ENCODE peak calls at places on chromosomes 11 and 22, in ten cellular contexts. A, N, V, W, P, T, S, F, O and J are unnamed samples.

GRCh38 chr11:102912482-102912830 is 37.7 kb upstream of the MMP12 start:
- DNase-seq in O (no peak), A (peak), V (no peak), W (no peak), N (no peak), T (peak), S (no peak), F (no peak), P (no peak), J (no peak)

GRCh38 chr22:23376256-23376655 is 195.9 kb downstream of the BCR start:
- DNase-seq in P (no peak), F (peak), S (no peak), A (peak), T (peak), V (no peak), W (no peak), O (peak), N (peak), J (peak)

GRCh38 chr11:17906436-17906835 is 106.4 kb downstream of the SERGEF start:
- DNase-seq in S (no peak), N (no peak), P (no peak), A (no peak), V (no peak), F (no peak), O (no peak), W (no peak), T (no peak), J (no peak)

GRCh38 chr11:134483291-134483690 is 71.2 kb upstream of the B3GAT1 start:
- DNase-seq in P (no peak), N (no peak), W (no peak), T (no peak), A (no peak), V (no peak), F (no peak), O (no peak), S (no peak), J (no peak)

GRCh38 chr11:46183819-46184218 is 62.6 kb upstream of the PHF21A start:
- DNase-seq in W (no peak), F (no peak), S (no peak), V (no peak), N (no peak), P (no peak), A (peak), T (no peak), O (no peak), J (no peak)

GRCh38 chr22:46958191-46958590 is 195.7 kb downstream of the TBC1D22A start:
- DNase-seq in V (no peak), O (no peak), A (no peak), T (no peak), P (no peak), F (no peak), N (no peak), S (no peak), W (no peak), J (no peak)

GRCh38 chr11:128757235-128757711 is 63.4 kb downstream of the FLI1 start:
- DNase-seq in N (peak), O (peak), T (peak), P (no peak), S (no peak), V (peak), A (peak), F (peak), W (peak), J (peak)

GRCh38 chr11:115078461-115079438 is 400.4 kb downstream of the NXPE2 start:
- DNase-seq in W (no peak), S (no peak), O (no peak), A (no peak), V (no peak), P (no peak), N (no peak), F (no peak), T (no peak), J (no peak)

GRCh38 chr11:79243412-79244174 is 197.2 kb downstream of the TENM4 start:
- DNase-seq in W (no peak), N (no peak), A (no peak), F (no peak), S (no peak), T (peak), V (no peak), O (no peak), P (peak), J (no peak)

GRCh38 chr11:135002236-135002635 is 590.2 kb upstream of the B3GAT1 start:
- DNase-seq in W (no peak), O (no peak), F (no peak), T (no peak), P (no peak), S (no peak), A (no peak), V (no peak), N (no peak), J (no peak)

GRCh38 chr22:38937036-38937435 is 20.4 kb upstream of the APOBEC3A start:
- DNase-seq in F (no peak), O (no peak), A (no peak), N (no peak), V (no peak), P (no peak), W (no peak), S (no peak), T (no peak), J (no peak)

GRCh38 chr22:44648085-44648820 is 53.8 kb upstream of the PRR5 start:
- DNase-seq in O (no peak), F (no peak), A (no peak), P (no peak), T (no peak), S (no peak), W (no peak), N (no peak), V (no peak), J (no peak)

GRCh38 chr11:12376259-12376971 is 956 bp upstream of the PARVA start:
- DNase-seq in T (peak), V (no peak), F (no peak), S (peak), P (peak), A (peak), W (peak), O (no peak), N (no peak), J (no peak)

GRCh38 chr22:27843441-27843840 is 41.9 kb upstream of the MN1 start:
- DNase-seq in F (no peak), S (no peak), V (no peak), A (no peak), P (no peak), N (no peak), W (no peak), O (no peak), T (no peak), J (no peak)

GRCh38 chr11:10350341-10350740 is 45.5 kb downstream of the ADM start:
- DNase-seq in A (peak), W (peak), P (no peak), O (no peak), V (no peak), S (no peak), F (no peak), N (no peak), T (peak), J (no peak)

GRCh38 chr11:104650234-104650633 is 248.0 kb downstream of the CASP12 start:
- DNase-seq in N (no peak), P (no peak), S (no peak), T (no peak), W (no peak), A (no peak), O (no peak), F (no peak), V (no peak), J (no peak)

GRCh38 chr11:130872961-130873360 is 43.3 kb downstream of the SNX19 start:
- DNase-seq in W (peak), O (no peak), T (peak), S (no peak), N (no peak), A (peak), F (no peak), P (no peak), V (no peak), J (no peak)

GRCh38 chr22:40121463-40121862 is 56.3 kb upstream of the TNRC6B start:
- DNase-seq in N (no peak), S (peak), F (no peak), W (no peak), V (no peak), P (no peak), O (no peak), T (no peak), A (no peak), J (no peak)

GRCh38 chr11:19345848-19346681 is 105.3 kb upstream of the E2F8 start:
- DNase-seq in O (no peak), W (peak), T (no peak), S (peak), F (peak), N (peak), A (peak), P (no peak), V (no peak), J (peak)

GRCh38 chr22:24550028-24550901 is 4.7 kb downstream of the GUCD1 start:
- DNase-seq in F (no peak), W (no peak), N (peak), P (no peak), S (peak), A (no peak), V (no peak), T (no peak), O (no peak), J (no peak)

GRCh38 chr11:20353829-20354434 is 9.6 kb upstream of the HTATIP2 start:
- DNase-seq in N (peak), A (peak), O (no peak), P (no peak), W (peak), F (peak), T (peak), S (peak), V (no peak), J (peak)

GRCh38 chr22:23696326-23696851 is 5.6 kb downstream of the RGL4 start:
- DNase-seq in S (peak), T (no peak), P (no peak), V (peak), A (no peak), W (peak), O (peak), F (peak), N (peak), J (no peak)

GRCh38 chr22:49218142-49218541 is 609.5 kb downstream of the BRD1 start:
- DNase-seq in P (no peak), N (no peak), W (no peak), A (no peak), O (no peak), S (no peak), T (no peak), V (no peak), F (no peak), J (no peak)

GRCh38 chr11:117620131-117620530 is 176.9 kb downstream of the DSCAML1 start:
- DNase-seq in T (no peak), P (no peak), N (no peak), A (no peak), V (no peak), S (no peak), O (no peak), F (no peak), W (no peak), J (no peak)

GRCh38 chr22:49676783-49677494 is 150.7 kb downstream of the BRD1 start:
- DNase-seq in S (no peak), A (no peak), F (no peak), V (no peak), O (no peak), N (no peak), W (no peak), P (no peak), T (no peak), J (no peak)

GRCh38 chr11:67662142-67662805 is 11.7 kb upstream of the ACY3 start:
- DNase-seq in F (no peak), T (no peak), O (no peak), P (no peak), S (no peak), A (no peak), V (no peak), N (no peak), W (no peak), J (no peak)

GRCh38 chr11:27213232-27213660 is 149.8 kb downstream of the CCDC34 start:
- DNase-seq in A (peak), V (no peak), T (peak), O (no peak), P (no peak), W (peak), F (no peak), N (no peak), S (no peak), J (peak)

GRCh38 chr11:35404397-35404775 is 15.0 kb downstream of the SLC1A2 start:
- DNase-seq in S (peak), V (no peak), N (peak), W (peak), O (no peak), T (peak), F (no peak), P (no peak), A (peak), J (peak)

GRCh38 chr11:65425971-65426838 is 3.6 kb downstream of the NEAT1 start:
- DNase-seq in W (peak), P (peak), F (peak), V (no peak), O (no peak), A (peak), T (peak), S (peak), N (peak), J (peak)

GRCh38 chr11:65442952-65443351 is 20.4 kb downstream of the NEAT1 start:
- DNase-seq in N (peak), W (peak), S (peak), V (no peak), F (no peak), A (peak), T (no peak), P (no peak), O (no peak), J (peak)

GRCh38 chr11:31387379-31387778 is 17.7 kb downstream of the DNAJC24 start:
- DNase-seq in W (peak), T (no peak), O (no peak), P (no peak), V (no peak), S (no peak), A (peak), N (no peak), F (no peak), J (no peak)

GRCh38 chr11:116962108-116962507 is 124.7 kb upstream of the APOA1 start:
- DNase-seq in A (peak), T (no peak), F (no peak), W (no peak), S (no peak), O (no peak), V (no peak), P (no peak), N (no peak), J (no peak)

GRCh38 chr11:22555901-22556300 is 69.7 kb downstream of the FANCF start:
- DNase-seq in W (no peak), F (no peak), N (no peak), V (no peak), O (no peak), P (no peak), A (no peak), S (no peak), T (no peak), J (no peak)

GRCh38 chr11:86460461-86461404 is 86.0 kb downstream of the CCDC81 start:
- DNase-seq in O (no peak), V (no peak), F (no peak), T (peak), S (no peak), N (no peak), P (no peak), A (no peak), W (peak), J (peak)

GRCh38 chr11:96188625-96189006 is 154.4 kb downstream of the MAML2 start:
- DNase-seq in F (no peak), W (peak), N (peak), S (no peak), O (peak), A (peak), P (no peak), V (no peak), T (peak), J (no peak)

GRCh38 chr22:48828688-48829087 is 999.0 kb downstream of the BRD1 start:
- DNase-seq in W (no peak), P (no peak), O (no peak), F (no peak), V (no peak), T (no peak), S (no peak), A (no peak), N (no peak), J (no peak)

GRCh38 chr11:12141283-12141682 is 30.9 kb downstream of the MICAL2 start:
- DNase-seq in A (no peak), N (no peak), O (no peak), W (no peak), V (no peak), P (no peak), S (no peak), F (no peak), T (no peak), J (no peak)